ENCODE peak calls at places on chromosomes 5 and 9, in six cellular contexts. I is neural crest cell; L is NAMALWA; U is activated CD4-positive, alpha-beta T cell treated with anti-CD3 and anti-CD28 coated beads, Interleukin-2, amount 50 U/mL, for 1 hour; V is stimulated activated CD4-positive, alpha-beta T cell treated with anti-CD3 and anti-CD28 coated beads, Interleukin-2, amount 100 ng/mL, for 24 hours; C is HEK293T. E is an unnamed sample.

GRCh38 chr5:14270212-14270702 is 127.1 kb downstream of the TRIO start:
- DNase-seq in I (peak), L (peak), U (no peak), V (no peak), C (peak), E (no peak)

GRCh38 chr5:33527696-33528095 is 86.9 kb downstream of the TARS1 start:
- DNase-seq in I (no peak), L (no peak), U (no peak), V (no peak), C (no peak), E (no peak)

GRCh38 chr9:78031271-78031825 is at the start of gene GNAQ:
- DNase-seq in I (peak), L (no peak), U (no peak), V (peak), C (no peak), E (no peak)

GRCh38 chr9:91945277-91946074 is 4.6 kb downstream of the ROR2 start:
- DNase-seq in I (no peak), L (no peak), U (no peak), V (no peak), C (peak), E (no peak)

GRCh38 chr9:107422189-107422802 is 67.3 kb downstream of the KLF4 start:
- DNase-seq in I (peak), L (peak), U (no peak), V (peak), C (peak), E (no peak)

GRCh38 chr9:137301086-137301947 is 754 bp downstream of the NRARP start:
- DNase-seq in I (no peak), L (no peak), U (no peak), V (no peak), C (peak), E (no peak)

GRCh38 chr9:126531035-126531571 is 82.6 kb upstream of the LMX1B start:
- DNase-seq in I (no peak), L (no peak), U (no peak), V (no peak), C (no peak), E (no peak)

GRCh38 chr9:130942084-130942483 is 3.0 kb upstream of the FIBCD1 start:
- DNase-seq in I (no peak), L (no peak), U (no peak), V (no peak), C (no peak), E (no peak)

GRCh38 chr5:61264273-61264661 is 67.8 kb upstream of the ZSWIM6 start:
- DNase-seq in I (no peak), L (no peak), U (no peak), V (no peak), C (no peak), E (no peak)

GRCh38 chr9:136036050-136036449 is 59.0 kb downstream of the NACC2 start:
- DNase-seq in I (no peak), L (no peak), U (no peak), V (no peak), C (no peak), E (no peak)

GRCh38 chr9:4517274-4517673 is 27.0 kb downstream of the SLC1A1 start:
- DNase-seq in I (no peak), L (no peak), U (no peak), V (no peak), C (no peak), E (no peak)

GRCh38 chr5:169081008-169081724 is 219.8 kb downstream of the SLIT3 start:
- DNase-seq in I (no peak), L (no peak), U (no peak), V (no peak), C (no peak), E (no peak)

GRCh38 chr5:21711854-21712752 is 1141.0 kb downstream of the CDH12 start:
- DNase-seq in I (no peak), L (peak), U (no peak), V (no peak), C (no peak), E (no peak)

GRCh38 chr9:111870774-111871542 is 25.7 kb upstream of the UGCG start:
- DNase-seq in I (no peak), L (no peak), U (no peak), V (peak), C (no peak), E (no peak)

GRCh38 chr5:56496581-56497063 is 263.5 kb upstream of the ANKRD55 start:
- DNase-seq in I (no peak), L (no peak), U (no peak), V (no peak), C (no peak), E (no peak)

GRCh38 chr5:135533794-135534193 is 2.0 kb downstream of the NEUROG1 start:
- DNase-seq in I (no peak), L (no peak), U (no peak), V (no peak), C (no peak), E (no peak)

GRCh38 chr9:128635266-128636023 is 21.2 kb downstream of the DYNC2I2 start:
- DNase-seq in I (peak), L (no peak), U (no peak), V (no peak), C (peak), E (no peak)

GRCh38 chr5:122187426-122187825 is 58.1 kb downstream of the ZNF474 start:
- DNase-seq in I (no peak), L (no peak), U (no peak), V (no peak), C (no peak), E (no peak)

E was measured in central memory CD4-positive, alpha-beta T cell.